ENCODE peak calls at places on chromosome X, in seven cellular contexts. G is CD8-positive, alpha-beta memory T cell; A is suprapubic skin; L is NCI-H2081; M is skeletal muscle cell; R is substantia nigra; F is activated CD4-positive, alpha-beta T cell treated with anti-CD3 and anti-CD28 coated beads, Interleukin-2, amount 50 U/mL, for 1 hour. W is an unnamed sample.

GRCh38 chrX:134484039-134484438 is 24.1 kb downstream of the HPRT1 start:
- DNase-seq in G (no peak), A (no peak), L (peak), M (no peak), R (no peak), F (no peak), W (peak)

GRCh38 chrX:82756272-82756671 is 751.8 kb upstream of the POU3F4 start:
- DNase-seq in G (no peak), A (no peak), L (no peak), M (no peak), R (no peak), F (no peak), W (no peak)

GRCh38 chrX:122512561-122513072 is 671.5 kb upstream of the GRIA3 start:
- DNase-seq in G (no peak), A (no peak), L (no peak), M (no peak), R (no peak), F (no peak), W (no peak)

GRCh38 chrX:1283750-1284149 is 15.1 kb downstream of the CSF2RA start:
- DNase-seq in G (no peak), A (no peak), L (no peak), M (no peak), R (no peak), F (no peak), W (no peak)

GRCh38 chrX:39484669-39485068 is 613.1 kb downstream of the BCOR start:
- DNase-seq in G (no peak), A (no peak), L (no peak), M (no peak), R (peak), F (no peak), W (no peak)

GRCh38 chrX:71320126-71320525 is 18.6 kb downstream of the ITGB1BP2 start:
- DNase-seq in G (no peak), A (no peak), L (no peak), M (no peak), R (no peak), F (no peak), W (peak)

GRCh38 chrX:10926906-10927305 is 184.2 kb upstream of the HCCS start:
- DNase-seq in G (no peak), A (no peak), L (no peak), M (no peak), R (no peak), F (no peak), W (no peak)

GRCh38 chrX:1242901-1243402 is 25.7 kb upstream of the CSF2RA start:
- DNase-seq in G (no peak), A (no peak), L (no peak), M (no peak), R (no peak), F (peak), W (no peak)

GRCh38 chrX:110795645-110796510 is at the start of gene CHRDL1:
- DNase-seq in G (no peak), A (peak), L (peak), M (no peak), R (peak), F (no peak), W (no peak)

GRCh38 chrX:64975491-64975890 is 759 bp downstream of the ZC4H2 start:
- DNase-seq in G (peak), A (no peak), L (no peak), M (no peak), R (peak), F (peak), W (no peak)

GRCh38 chrX:20285513-20285912 is 18.8 kb upstream of the RPS6KA3 start:
- DNase-seq in G (no peak), A (no peak), L (no peak), M (no peak), R (no peak), F (no peak), W (no peak)

GRCh38 chrX:133053854-133054565 is 42.9 kb downstream of the USP26 start:
- DNase-seq in G (no peak), A (no peak), L (no peak), M (peak), R (no peak), F (no peak), W (no peak)

GRCh38 chrX:42237956-42238355 is 314.6 kb upstream of the CASK start:
- DNase-seq in G (no peak), A (no peak), L (no peak), M (no peak), R (no peak), F (no peak), W (no peak)

GRCh38 chrX:39677987-39678840 is 419.5 kb downstream of the BCOR start:
- DNase-seq in G (no peak), A (no peak), L (no peak), M (no peak), R (peak), F (no peak), W (no peak)

GRCh38 chrX:56503941-56504673 is 59.3 kb upstream of the UBQLN2 start:
- DNase-seq in G (no peak), A (no peak), L (no peak), M (no peak), R (no peak), F (no peak), W (no peak)

GRCh38 chrX:69618803-69619202 is 2.9 kb downstream of the EDA start:
- DNase-seq in G (no peak), A (no peak), L (no peak), M (no peak), R (no peak), F (no peak), W (no peak)

GRCh38 chrX:68835104-68835442 is 6.3 kb downstream of the EFNB1 start:
- DNase-seq in G (no peak), A (no peak), L (no peak), M (no peak), R (no peak), F (no peak), W (no peak)

GRCh38 chrX:2498781-2499302 is 1.9 kb downstream of the DHRSX start:
- DNase-seq in G (no peak), A (no peak), L (no peak), M (no peak), R (no peak), F (no peak), W (no peak)

GRCh38 chrX:13892856-13893255 is 76.0 kb upstream of the GPM6B start:
- DNase-seq in G (no peak), A (no peak), L (no peak), M (no peak), R (no peak), F (no peak), W (no peak)

GRCh38 chrX:112761239-112762207 is 79.1 kb downstream of the AMOT start:
- DNase-seq in G (no peak), A (no peak), L (no peak), M (no peak), R (no peak), F (no peak), W (peak)

W was measured in MV-4-11.